ENCODE peak calls at places on chromosomes 2 and 18, in four cellular contexts. J is effector CD4-positive, alpha-beta T cell; E is adrenal gland; U is SW 1271. Z is an unnamed sample.

GRCh38 chr2:234947556-234947955 is 4.3 kb upstream of the SH3BP4 start:
- DNase-seq in U (no peak), J (no peak), E (no peak), Z (no peak)

GRCh38 chr2:20429528-20429927 is 17.3 kb upstream of the RHOB start:
- DNase-seq in J (no peak), E (peak), U (no peak), Z (no peak)

GRCh38 chr2:233414777-233415570 is 60.7 kb downstream of the DGKD start:
- DNase-seq in E (peak), U (peak), J (no peak), Z (no peak)

GRCh38 chr2:109638807-109639206 is 24.6 kb downstream of the SOWAHC start:
- DNase-seq in U (no peak), E (no peak), J (no peak), Z (no peak)

GRCh38 chr18:37955201-37955600 is 389.6 kb upstream of the CELF4 start:
- DNase-seq in U (no peak), E (no peak), J (no peak), Z (no peak)

GRCh38 chr18:55685638-55686037 is 97.6 kb upstream of the TCF4 start:
- DNase-seq in E (no peak), J (no peak), U (no peak), Z (no peak)

GRCh38 chr2:86628091-86628522 is 4.4 kb upstream of the RNF103 start:
- DNase-seq in U (no peak), E (peak), J (no peak), Z (no peak)

GRCh38 chr2:56118474-56118873 is 65.3 kb upstream of the CCDC85A start:
- DNase-seq in U (no peak), J (no peak), E (no peak), Z (no peak)

GRCh38 chr2:85590950-85591349 is 4.6 kb upstream of the RNF181 start:
- DNase-seq in E (no peak), U (no peak), J (no peak), Z (no peak)

GRCh38 chr2:174484573-174484972 is 2.3 kb downstream of the GPR155 start:
- DNase-seq in J (no peak), U (no peak), E (no peak), Z (no peak)

GRCh38 chr18:44758821-44759624 is 78.3 kb downstream of the SETBP1 start:
- DNase-seq in J (no peak), E (no peak), U (no peak), Z (no peak)

GRCh38 chr2:116719841-116720240 is 1094.7 kb upstream of the DDX18 start:
- DNase-seq in J (no peak), U (no peak), E (peak), Z (no peak)

GRCh38 chr2:98528349-98528748 is 80.0 kb downstream of the COA5 start:
- DNase-seq in U (no peak), J (no peak), E (no peak), Z (no peak)

GRCh38 chr2:33136570-33136969 is 189.8 kb downstream of the LTBP1 start:
- DNase-seq in E (no peak), J (no peak), U (no peak), Z (no peak)

GRCh38 chr18:28267878-28268625 is 91.1 kb upstream of the CDH2 start:
- DNase-seq in U (no peak), E (no peak), J (no peak), Z (no peak)

GRCh38 chr2:223868005-223868404 is 30.6 kb upstream of the AP1S3 start:
- DNase-seq in J (no peak), U (no peak), E (no peak), Z (no peak)

GRCh38 chr2:21040468-21041377 is 3.1 kb downstream of the APOB start:
- DNase-seq in U (no peak), E (no peak), J (no peak), Z (no peak)

GRCh38 chr2:98815795-98816194 is 84.9 kb upstream of the MGAT4A start:
- DNase-seq in J (no peak), E (no peak), U (no peak), Z (no peak)

GRCh38 chr2:44937688-44938240 is 3.7 kb upstream of the SIX3 start:
- DNase-seq in J (no peak), E (no peak), U (no peak), Z (no peak)

GRCh38 chr2:86037141-86037794 is 68.4 kb downstream of the POLR1A start:
- DNase-seq in U (no peak), J (peak), E (peak), Z (no peak)

Z was measured in T follicular helper cell.